ENCODE peak calls at places on chromosomes 1 and 21, in eight cellular contexts. J is NCI-H1105 treated with DMSO at 0.1 percent for 48 hours; X is hepatic stellate cell; G is germinal center; K is left cardiac atrium; Z is effector memory CD8-positive, alpha-beta T cell; P is anterior cingulate cortex; H is ureter. C is an unnamed sample.
A peak's percentile ranks its signal among the peaks of the same experiment; 100 is the strongest.

GRCh38 chr1:222991177-222991576 is 151.9 kb downstream of the TLR5 start:
- DNase-seq in Z (no peak), P (no peak), G (no peak), J (no peak), K (no peak), H (no peak), X (no peak), C (no peak)

GRCh38 chr1:31761883-31762282 is 2.3 kb downstream of the ADGRB2 start:
- DNase-seq in X (peak; percentile 60), J (no peak), G (no peak), K (no peak), H (no peak), P (no peak), Z (no peak), C (no peak)

GRCh38 chr1:58883037-58883887 is 99.4 kb upstream of the JUN start:
- DNase-seq in Z (no peak), G (no peak), X (peak; percentile 67), H (peak; percentile 80), J (no peak), K (peak; percentile 86), P (no peak), C (peak; percentile 50)

GRCh38 chr1:147236448-147236847 is 6.0 kb upstream of the CHD1L start:
- DNase-seq in P (no peak), K (no peak), Z (no peak), G (no peak), J (no peak), H (no peak), X (no peak), C (no peak)

GRCh38 chr1:61332196-61332753 is 249.9 kb downstream of the NFIA start:
- DNase-seq in G (no peak), Z (no peak), H (no peak), P (no peak), K (no peak), X (no peak), J (no peak), C (no peak)

GRCh38 chr1:37892151-37893047 is 33.0 kb upstream of the MTF1 start:
- DNase-seq in G (no peak), P (no peak), J (no peak), Z (no peak), X (peak; percentile 80), H (no peak), K (no peak), C (no peak)

GRCh38 chr1:114189398-114189797 is 35.7 kb upstream of the SYT6 start:
- DNase-seq in H (no peak), X (no peak), G (no peak), Z (no peak), J (no peak), P (no peak), K (no peak), C (no peak)

GRCh38 chr21:25912402-25912746 is 177.6 kb downstream of the GABPA start:
- DNase-seq in K (no peak), X (no peak), P (no peak), J (no peak), Z (no peak), H (no peak), G (no peak), C (no peak)

GRCh38 chr1:33300673-33301072 is 20.2 kb downstream of the A3GALT2 start:
- DNase-seq in Z (no peak), G (no peak), H (no peak), J (no peak), K (peak; percentile 70), P (no peak), X (no peak), C (peak; percentile 63)

GRCh38 chr1:226108935-226109828 is 46.7 kb downstream of the H3-3A start:
- DNase-seq in K (peak; percentile 52), G (no peak), P (no peak), X (no peak), J (no peak), Z (no peak), H (no peak), C (peak; percentile 64)

GRCh38 chr1:33275200-33275599 is 18.9 kb downstream of the ZNF362 start:
- DNase-seq in P (no peak), H (no peak), Z (no peak), K (no peak), G (no peak), J (no peak), X (no peak), C (no peak)

GRCh38 chr1:21216835-21217811 is 40.4 kb upstream of the EIF4G3 start:
- DNase-seq in H (no peak), K (peak; percentile 59), G (peak; percentile 67), P (no peak), Z (peak; percentile 64), J (peak; percentile 36), X (peak; percentile 42), C (peak; percentile 79)

GRCh38 chr1:99546432-99547416 is 99.2 kb upstream of the PALMD start:
- DNase-seq in J (no peak), X (no peak), G (no peak), H (no peak), P (no peak), Z (no peak), K (no peak), C (no peak)

GRCh38 chr1:244444854-244445253 is 6.9 kb downstream of the ADSS2 start:
- DNase-seq in H (no peak), Z (no peak), K (no peak), J (no peak), G (no peak), P (no peak), X (no peak), C (no peak)

GRCh38 chr21:32331444-32332305 is 33.0 kb downstream of the MRAP start:
- DNase-seq in Z (no peak), J (no peak), H (no peak), X (no peak), K (no peak), P (no peak), G (no peak), C (no peak)

GRCh38 chr1:32874860-32875793 is 4.4 kb upstream of the FNDC5 start:
- DNase-seq in P (no peak), X (no peak), K (no peak), H (no peak), G (no peak), J (no peak), Z (no peak), C (no peak)

GRCh38 chr1:165542015-165542631 is 1.7 kb upstream of the LRRC52 start:
- DNase-seq in H (no peak), K (no peak), Z (no peak), J (no peak), X (no peak), P (no peak), G (no peak), C (no peak)

GRCh38 chr1:20574686-20575543 is 14.0 kb upstream of the CDA start:
- DNase-seq in X (peak; percentile 91), H (peak; percentile 74), P (no peak), G (peak; percentile 74), K (peak; percentile 91), J (peak; percentile 22), Z (no peak), C (peak; percentile 72)

GRCh38 chr1:65247419-65248359 is 61.7 kb upstream of the DNAJC6 start:
- DNase-seq in K (no peak), P (peak; percentile 44), J (no peak), X (peak; percentile 72), H (no peak), Z (no peak), G (no peak), C (peak; percentile 46)

GRCh38 chr1:89608627-89609338 is 24.1 kb upstream of the LRRC8C start:
- DNase-seq in H (no peak), G (no peak), X (no peak), K (peak; percentile 26), J (no peak), P (no peak), Z (peak; percentile 67), C (no peak)

GRCh38 chr1:114901739-114902255 is 47.1 kb downstream of the SYCP1 start:
- DNase-seq in K (peak; percentile 19), J (no peak), Z (no peak), P (no peak), X (no peak), G (no peak), H (no peak), C (no peak)

GRCh38 chr1:163170975-163171676 is 31.6 kb downstream of the RGS5 start:
- DNase-seq in H (no peak), Z (no peak), G (no peak), J (no peak), X (no peak), P (no peak), K (no peak), C (no peak)

GRCh38 chr1:109060707-109061106 is 15.1 kb downstream of the TAF13 start:
- DNase-seq in Z (no peak), H (no peak), P (no peak), X (no peak), K (no peak), J (no peak), G (no peak), C (no peak)

GRCh38 chr1:111615874-111616715 is 3.5 kb upstream of the RAP1A start:
- DNase-seq in J (no peak), G (peak; percentile 51), H (no peak), Z (peak; percentile 45), K (no peak), X (no peak), P (no peak), C (no peak)

GRCh38 chr1:59265622-59266021 is 31.3 kb upstream of the FGGY start:
- DNase-seq in P (no peak), X (no peak), G (no peak), J (no peak), Z (no peak), K (no peak), H (no peak), C (no peak)

GRCh38 chr1:7334475-7335035 is 436.5 kb upstream of the VAMP3 start:
- DNase-seq in P (no peak), X (peak; percentile 50), Z (no peak), J (peak; percentile 97), G (no peak), H (peak; percentile 50), K (no peak), C (no peak)

GRCh38 chr1:184219414-184219813 is 167.4 kb upstream of the C1orf21 start:
- DNase-seq in H (no peak), X (no peak), P (no peak), Z (no peak), G (no peak), J (no peak), K (no peak), C (no peak)

GRCh38 chr1:218281285-218281684 is 3.8 kb upstream of the RRP15 start:
- DNase-seq in K (no peak), Z (no peak), X (no peak), G (no peak), H (no peak), P (no peak), J (no peak), C (no peak)